ENCODE peak calls at places on chromosomes 13 and 19, in four cellular contexts. C, Z, U and D are unnamed samples. For H3K4me1 and H3K36me3, the result is how much of the 10 kb centered on the place peaks cover.

GRCh38 chr13:28684257-28684656 is 25.3 kb downstream of the POMP start:
- DNase-seq in Z (no peak), U (peak), C (peak), D (no peak)

GRCh38 chr13:24185591-24186232 is 25.2 kb downstream of the SPATA13 start:
- DNase-seq in U (no peak), C (no peak), Z (no peak), D (no peak)

GRCh38 chr19:55590621-55591020 is 8.7 kb downstream of the FIZ1 start:
- DNase-seq in C (no peak), U (peak), Z (no peak), D (no peak)

GRCh38 chr19:14404322-14404721 is 14.8 kb downstream of the DDX39A start:
- DNase-seq in Z (no peak), U (no peak), C (no peak), D (no peak)

GRCh38 chr13:86082116-86082515 is 282.9 kb upstream of the SLITRK6 start:
- DNase-seq in U (no peak), Z (no peak), C (no peak), D (no peak)

GRCh38 chr13:75432045-75432444 is 49.9 kb downstream of the TBC1D4 start:
- DNase-seq in Z (no peak), U (no peak), C (no peak), D (no peak)

GRCh38 chr19:39843919-39844793 is 2.0 kb downstream of the FBL start:
- DNase-seq in Z (no peak), U (peak), C (peak), D (no peak)

GRCh38 chr13:39144941-39145533 is 106.8 kb downstream of the NHLRC3 start:
- DNase-seq in U (peak), C (peak), Z (no peak), D (peak)

GRCh38 chr13:24119593-24120508 is 40.7 kb upstream of the SPATA13 start:
- DNase-seq in C (no peak), Z (no peak), U (no peak), D (no peak)

GRCh38 chr13:62205273-62205672 is 789.6 kb upstream of the PCDH20 start:
- DNase-seq in Z (no peak), U (no peak), C (no peak), D (no peak)

GRCh38 chr13:62210951-62211350 is 795.3 kb upstream of the PCDH20 start:
- DNase-seq in C (no peak), U (no peak), Z (no peak), D (no peak)

GRCh38 chr13:62209539-62209938 is 793.9 kb upstream of the PCDH20 start:
- DNase-seq in Z (no peak), U (no peak), C (no peak), D (no peak)

GRCh38 chr13:62212246-62212645 is 796.6 kb upstream of the PCDH20 start:
- DNase-seq in C (no peak), Z (no peak), U (no peak), D (no peak)

GRCh38 chr13:62207388-62207787 is 791.7 kb upstream of the PCDH20 start:
- DNase-seq in C (no peak), U (no peak), Z (no peak), D (no peak)
- H3K4me1 ChIP-seq in C (under half), U (under half), Z (under half), D (under half)

GRCh38 chr19:38837304-38837626 is 5.7 kb upstream of the ECH1 start:
- DNase-seq in U (no peak), Z (no peak), C (peak), D (no peak)
- H3K36me3 ChIP-seq in U (under half), Z (half or more), C (half or more), D (under half)

GRCh38 chr19:47227347-47228167 is 3.4 kb downstream of the BBC3 start:
- DNase-seq in Z (no peak), U (peak), C (peak), D (peak)

GRCh38 chr19:47226426-47227346 is 4.3 kb downstream of the BBC3 start:
- DNase-seq in Z (no peak), C (peak), U (peak), D (peak)

GRCh38 chr19:47229674-47230121 is 1.3 kb downstream of the BBC3 start:
- DNase-seq in C (no peak), U (peak), Z (no peak), D (no peak)

GRCh38 chr19:47228937-47229673 is 1.9 kb downstream of the BBC3 start:
- DNase-seq in U (no peak), C (peak), Z (no peak), D (no peak)

GRCh38 chr19:47228168-47228936 is 2.6 kb downstream of the BBC3 start:
- DNase-seq in Z (peak), U (peak), C (peak), D (peak)
- H3K4me1 ChIP-seq in Z (under half), U (under half), C (under half), D (under half)

DNA sequence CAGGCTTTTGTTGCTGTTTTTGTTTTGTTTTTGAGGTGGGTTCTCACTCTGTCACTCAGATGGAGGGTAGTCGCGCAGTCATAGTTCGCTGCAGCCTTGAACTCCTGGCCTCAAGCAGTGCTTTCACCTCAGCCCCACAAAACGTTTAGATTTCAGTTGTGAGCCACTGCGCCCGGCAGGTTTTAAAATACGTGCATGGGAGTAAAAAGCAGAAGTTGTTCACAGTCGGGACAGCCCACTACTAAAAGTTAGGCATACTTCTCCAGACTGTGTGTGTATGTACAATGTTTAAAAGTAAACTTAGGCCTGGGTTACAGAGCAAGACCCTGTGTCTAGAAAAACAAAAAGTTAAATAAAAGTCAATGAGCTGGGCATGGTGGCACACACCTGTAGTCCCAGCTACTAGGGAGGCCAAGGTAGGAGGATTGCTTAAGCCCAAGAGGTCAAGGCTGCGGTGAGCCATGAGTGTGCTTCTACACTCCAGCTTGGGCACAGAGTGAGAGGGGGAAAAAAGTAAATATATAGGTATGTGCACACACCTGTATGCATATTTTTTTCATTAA is 6.1 kb downstream of the SAFB start:
- DNase-seq in U (no peak), C (no peak), Z (no peak), D (no peak)
- H3K36me3 ChIP-seq in U (under half), C (half or more), Z (half or more), D (under half)

GRCh38 chr13:46603165-46603603 is 50.2 kb downstream of the LRCH1 start:
- DNase-seq in C (no peak), U (no peak), Z (no peak), D (no peak)

GRCh38 chr13:46605824-46606554 is 53.0 kb downstream of the LRCH1 start:
- DNase-seq in U (no peak), Z (no peak), C (no peak), D (no peak)

GRCh38 chr13:46606915-46607413 is 54.0 kb downstream of the LRCH1 start:
- DNase-seq in Z (no peak), U (no peak), C (no peak), D (no peak)

GRCh38 chr13:46604226-46604968 is 51.4 kb downstream of the LRCH1 start:
- DNase-seq in Z (no peak), C (no peak), U (no peak), D (no peak)

DNA sequence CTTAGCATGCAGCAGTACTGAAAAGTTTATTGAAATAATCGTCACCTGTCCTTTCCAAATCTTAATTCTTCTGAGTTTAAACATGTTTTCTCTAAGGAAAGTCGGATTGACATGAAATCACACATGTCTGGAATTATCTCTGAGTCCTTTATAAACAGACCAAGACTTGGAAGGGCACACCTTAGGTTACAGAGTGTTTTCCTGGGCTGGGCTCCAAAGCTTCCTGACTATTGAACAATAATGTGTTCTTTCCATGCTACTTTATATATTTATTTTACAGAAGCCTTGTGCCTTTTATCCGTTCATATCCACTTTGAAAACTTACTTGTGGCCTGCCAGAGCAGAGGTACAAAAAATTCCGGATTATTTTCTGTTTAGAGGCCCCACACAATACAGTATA is 52.1 kb downstream of the LRCH1 start:
- DNase-seq in Z (no peak), C (no peak), U (peak), D (no peak)
- H3K4me1 ChIP-seq in Z (under half), C (under half), U (under half), D (under half)

GRCh38 chr13:108096301-108096700 is 119.0 kb downstream of the LIG4 start:
- DNase-seq in Z (no peak), C (no peak), U (no peak), D (no peak)
- H3K36me3 ChIP-seq in Z (under half), C (under half), U (under half), D (under half)

GRCh38 chr13:110419391-110419791 is 112.3 kb downstream of the COL4A2 start:
- DNase-seq in U (no peak), Z (no peak), C (no peak), D (no peak)
- H3K4me1 ChIP-seq in U (under half), Z (under half), C (under half), D (under half)

DNA sequence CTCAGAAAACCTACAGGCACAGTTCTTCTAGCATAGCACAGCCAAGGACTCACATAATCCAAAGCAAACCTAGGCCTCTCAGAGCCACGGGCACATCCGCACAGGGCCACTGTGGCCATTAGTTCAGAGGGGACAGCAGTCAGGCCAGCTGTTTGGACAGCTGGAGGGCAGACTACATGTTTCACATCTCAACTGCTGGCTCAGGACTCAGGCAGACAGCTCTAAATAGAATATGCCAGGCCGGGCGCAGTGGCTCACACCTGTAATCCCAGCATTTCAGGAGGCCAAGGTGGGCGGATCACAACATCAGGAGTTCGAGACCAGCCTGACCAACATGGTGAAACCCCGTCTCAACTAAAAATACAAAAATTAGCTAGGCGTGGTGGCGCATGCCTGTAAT is 26.8 kb downstream of the SAFB2 start:
- DNase-seq in C (no peak), U (no peak), Z (no peak), D (no peak)
- H3K36me3 ChIP-seq in C (half or more), U (under half), Z (half or more), D (under half)